ENCODE peak calls at places on chromosomes 7 and 10, in nine cellular contexts. X is aorta, C is substantia nigra, V is right cardiac atrium, S is esophagus squamous epithelium, W is MM.1S, F is GM12878, D is endodermal cell, I is HCT116. J is an unnamed sample.

GRCh38 chr10:13528138-13528874 is 508 bp downstream of the BEND7 start:
- DNase-seq in W (no peak), C (no peak), D (peak), S (no peak), I (no peak), V (peak), F (no peak), X (no peak), J (no peak)

GRCh38 chr7:50814166-50814565 is 31.5 kb upstream of the GRB10 start:
- DNase-seq in D (peak), C (no peak), V (no peak), X (no peak), F (no peak), I (no peak), S (no peak), W (no peak), J (no peak)

GRCh38 chr10:97222346-97222961 is 36.7 kb upstream of the SLIT1 start:
- DNase-seq in D (peak), S (no peak), V (no peak), C (no peak), I (no peak), X (no peak), F (no peak), W (no peak), J (no peak)

GRCh38 chr10:88293073-88293472 is 290.0 kb downstream of the RNLS start:
- DNase-seq in S (no peak), W (no peak), V (no peak), C (no peak), X (no peak), F (no peak), D (no peak), I (no peak), J (no peak)

GRCh38 chr7:132243463-132243862 is 332.8 kb downstream of the PLXNA4 start:
- DNase-seq in S (no peak), F (no peak), W (no peak), V (no peak), D (no peak), I (no peak), C (no peak), X (no peak), J (no peak)

GRCh38 chr10:29636178-29636577 is 1.4 kb upstream of the SVIL start:
- DNase-seq in X (no peak), V (no peak), S (no peak), C (no peak), F (peak), D (no peak), W (no peak), I (no peak), J (no peak)

GRCh38 chr10:95688648-95689047 is 5.1 kb downstream of the TCTN3 start:
- DNase-seq in V (no peak), X (no peak), F (no peak), S (no peak), I (no peak), D (no peak), C (no peak), W (no peak), J (no peak)

GRCh38 chr10:37681617-37681999 is 175.8 kb downstream of the ZNF248 start:
- DNase-seq in X (no peak), I (no peak), F (no peak), S (no peak), V (no peak), W (no peak), D (no peak), C (no peak), J (no peak)

GRCh38 chr7:63093481-63093880 is 905.2 kb upstream of the ZNF722 start:
- DNase-seq in V (no peak), X (no peak), S (no peak), C (no peak), F (no peak), D (no peak), W (no peak), I (no peak), J (no peak)

GRCh38 chr10:24034571-24034970 is 174.4 kb upstream of the KIAA1217 start:
- DNase-seq in X (no peak), C (no peak), W (no peak), F (no peak), V (no peak), D (no peak), I (no peak), S (no peak), J (no peak)

GRCh38 chr7:158821173-158822021 is 7.9 kb downstream of the ESYT2 start:
- DNase-seq in I (peak), X (no peak), D (peak), C (no peak), S (no peak), V (peak), F (no peak), W (no peak), J (no peak)

GRCh38 chr10:104589871-104590270 is 51.2 kb upstream of the SORCS3 start:
- DNase-seq in V (no peak), C (no peak), X (no peak), S (no peak), I (peak), D (peak), W (no peak), F (no peak), J (no peak)
- H3K27ac ChIP-seq in V (no peak), C (no peak), X (no peak), S (no peak), I (no peak), D (no peak), W (no peak), F (no peak), J (no peak)

GRCh38 chr7:94422136-94422535 is 27.4 kb downstream of the COL1A2 start:
- DNase-seq in W (no peak), S (no peak), I (no peak), X (no peak), D (no peak), C (no peak), F (no peak), V (no peak), J (no peak)

GRCh38 chr7:94421711-94422110 is 27.0 kb downstream of the COL1A2 start:
- DNase-seq in W (no peak), X (no peak), D (no peak), F (no peak), I (no peak), V (no peak), S (no peak), C (no peak), J (no peak)

GRCh38 chr7:94423116-94423515 is 28.4 kb downstream of the COL1A2 start:
- DNase-seq in S (no peak), I (no peak), X (no peak), C (no peak), V (no peak), D (no peak), F (no peak), W (no peak), J (no peak)

GRCh38 chr7:94423865-94424264 is 29.2 kb downstream of the COL1A2 start:
- DNase-seq in X (no peak), V (no peak), D (no peak), I (no peak), S (no peak), C (no peak), F (no peak), W (no peak), J (no peak)

DNA sequence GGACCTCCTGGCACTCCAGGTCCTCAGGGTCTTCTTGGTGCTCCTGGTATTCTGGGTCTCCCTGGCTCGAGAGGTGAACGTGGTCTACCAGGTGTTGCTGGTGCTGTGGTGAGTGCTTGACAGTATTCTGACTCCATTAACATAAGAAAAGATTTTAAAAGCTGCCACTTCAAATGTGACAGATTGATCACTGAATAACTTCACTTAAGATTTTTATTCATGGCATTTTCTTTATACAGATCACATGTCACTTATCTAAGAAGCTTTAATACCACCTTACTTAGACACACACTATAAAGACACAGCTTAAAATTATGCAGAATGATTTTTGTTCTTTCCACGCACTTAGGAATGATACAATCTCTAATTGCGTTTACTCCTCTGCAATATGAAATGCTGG is 29.6 kb downstream of the COL1A2 start:
- DNase-seq in I (no peak), S (no peak), X (no peak), F (no peak), C (no peak), D (no peak), W (no peak), V (no peak), J (no peak)
- H3K27ac ChIP-seq in I (no peak), S (peak), X (no peak), F (no peak), C (no peak), D (no peak), W (no peak), V (no peak), J (no peak)

GRCh38 chr10:3432089-3432488 is 259.5 kb upstream of the PITRM1 start:
- DNase-seq in D (no peak), V (no peak), S (no peak), F (no peak), X (no peak), C (no peak), W (no peak), I (no peak), J (no peak)

GRCh38 chr10:3430501-3430900 is 257.9 kb upstream of the PITRM1 start:
- DNase-seq in D (no peak), I (no peak), C (no peak), S (no peak), F (no peak), X (no peak), V (no peak), W (no peak), J (no peak)

GRCh38 chr10:3435671-3436070 is 263.1 kb upstream of the PITRM1 start:
- DNase-seq in X (no peak), W (no peak), D (no peak), S (no peak), I (no peak), F (no peak), C (no peak), V (no peak), J (no peak)

GRCh38 chr10:3433988-3434387 is 261.4 kb upstream of the PITRM1 start:
- DNase-seq in X (no peak), F (no peak), V (no peak), D (no peak), C (no peak), W (no peak), S (no peak), I (no peak), J (no peak)

GRCh38 chr10:3433131-3433530 is 260.5 kb upstream of the PITRM1 start:
- DNase-seq in F (no peak), I (no peak), V (no peak), D (no peak), X (no peak), C (no peak), W (no peak), S (no peak), J (no peak)
- H3K27ac ChIP-seq in F (no peak), I (no peak), V (no peak), D (no peak), X (no peak), C (no peak), W (no peak), S (no peak), J (no peak)

GRCh38 chr10:72736881-72737280 is 44.9 kb downstream of the MCU start:
- DNase-seq in X (no peak), V (no peak), S (no peak), D (no peak), F (no peak), I (no peak), W (no peak), C (no peak), J (no peak)
- H3K27ac ChIP-seq in X (peak), V (peak), S (no peak), D (no peak), F (no peak), I (no peak), W (no peak), C (no peak), J (no peak)

GRCh38 chr10:8059191-8059936 is 4.9 kb downstream of the GATA3 start:
- DNase-seq in F (no peak), I (no peak), S (no peak), D (peak), X (no peak), V (no peak), W (no peak), C (no peak), J (no peak)

GRCh38 chr10:8061274-8062211 is 7.1 kb downstream of the GATA3 start:
- DNase-seq in F (no peak), V (no peak), W (no peak), I (no peak), S (no peak), X (no peak), C (no peak), D (peak), J (peak)

GRCh38 chr10:8060704-8061121 is 6.2 kb downstream of the GATA3 start:
- DNase-seq in C (no peak), D (peak), I (no peak), X (no peak), S (no peak), V (no peak), W (no peak), F (peak), J (no peak)

GRCh38 chr10:8058274-8059111 is 4.0 kb downstream of the GATA3 start:
- DNase-seq in X (no peak), D (peak), W (no peak), F (no peak), V (peak), S (no peak), C (no peak), I (no peak), J (no peak)

GRCh38 chr10:8060010-8060703 is 5.7 kb downstream of the GATA3 start:
- DNase-seq in C (no peak), D (no peak), I (no peak), F (peak), V (no peak), S (no peak), W (peak), X (no peak), J (no peak)
- H3K27ac ChIP-seq in C (no peak), D (no peak), I (no peak), F (peak), V (no peak), S (no peak), W (peak), X (no peak), J (no peak)

DNA sequence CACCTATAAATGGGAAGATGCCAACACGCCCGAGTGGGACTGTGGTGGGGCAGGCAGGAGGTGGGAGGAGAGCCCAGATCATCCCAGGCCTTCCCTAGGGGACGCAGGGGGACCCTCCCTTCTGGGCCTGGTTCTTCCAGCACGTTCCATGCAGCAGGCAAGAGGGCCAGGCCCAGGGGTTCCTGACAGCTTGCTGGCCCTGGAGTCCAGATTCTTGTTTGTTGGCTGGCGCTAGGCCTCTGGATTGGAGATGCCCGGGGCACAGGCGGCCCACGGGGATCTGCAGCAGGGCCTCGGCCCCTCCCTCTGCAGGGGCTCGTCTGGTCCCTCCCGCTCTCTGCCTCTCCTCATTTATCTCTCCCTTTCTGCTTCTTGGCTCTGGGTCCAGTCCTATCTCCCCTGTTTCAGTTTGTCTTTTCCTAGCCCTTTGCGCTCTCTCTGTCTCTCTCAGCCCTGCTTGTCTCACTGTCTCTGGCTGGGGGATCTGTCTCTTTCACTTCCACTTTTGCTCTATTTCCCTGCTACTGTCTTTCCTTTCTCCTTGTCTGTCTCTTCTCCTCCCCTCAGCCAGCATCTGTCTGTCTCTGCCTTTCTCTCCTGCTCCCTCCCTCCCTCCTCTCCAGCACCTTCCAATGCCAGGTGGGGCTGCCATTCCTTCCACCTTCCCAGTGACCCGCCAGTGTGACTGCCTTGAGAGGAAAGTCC is 1.1 kb upstream of the AQP1 start:
- DNase-seq in X (peak), S (no peak), I (no peak), C (no peak), V (peak), F (no peak), D (no peak), W (no peak), J (no peak)
- H3K27ac ChIP-seq in X (peak), S (peak), I (no peak), C (no peak), V (peak), F (no peak), D (no peak), W (no peak), J (no peak)

GRCh38 chr10:3096149-3096548 is 28.8 kb downstream of the PFKP start:
- DNase-seq in W (no peak), V (no peak), F (no peak), I (no peak), X (peak), C (no peak), D (no peak), S (no peak), J (no peak)
- H3K27ac ChIP-seq in W (no peak), V (peak), F (no peak), I (peak), X (peak), C (no peak), D (no peak), S (peak), J (no peak)

DNA sequence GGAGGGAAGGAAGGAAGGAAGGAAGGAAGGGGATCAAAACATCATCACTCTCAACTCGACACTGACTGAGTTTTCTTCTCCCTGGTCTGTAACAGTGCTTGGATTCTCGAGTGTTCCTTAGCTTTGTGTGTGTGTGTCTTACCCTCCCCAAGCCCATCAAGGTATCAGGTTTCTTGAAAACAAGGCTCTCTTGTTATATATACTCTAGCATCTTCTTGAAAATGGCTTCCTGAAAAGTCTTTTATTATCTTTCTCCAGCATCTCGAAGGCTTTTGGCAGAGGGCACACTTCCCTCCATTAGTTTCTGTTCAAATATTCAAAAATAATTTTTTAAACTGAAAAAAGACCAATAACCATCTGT is 13.4 kb downstream of the SERPINE1 start:
- DNase-seq in S (no peak), F (no peak), C (no peak), D (no peak), V (no peak), X (no peak), W (no peak), I (no peak), J (no peak)
- H3K27ac ChIP-seq in S (no peak), F (no peak), C (no peak), D (no peak), V (no peak), X (no peak), W (no peak), I (peak), J (no peak)

DNA sequence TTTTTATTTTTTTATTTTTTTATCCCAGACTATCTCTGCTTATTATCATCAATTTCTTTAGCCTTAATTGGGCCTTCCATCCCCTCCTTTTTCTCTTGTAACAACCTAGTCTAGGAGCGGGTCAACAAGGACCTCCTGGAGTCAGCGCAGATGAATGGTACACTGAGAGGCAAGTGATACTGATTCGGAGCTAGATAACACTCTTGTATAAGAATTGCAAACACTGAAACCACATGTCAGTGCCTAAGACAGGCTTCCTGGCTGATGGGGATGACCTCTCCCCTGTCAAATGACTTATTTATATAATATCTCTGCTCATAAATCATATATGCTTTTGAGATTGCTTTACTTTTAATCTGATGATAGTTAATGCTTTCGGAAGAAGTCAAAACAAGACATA is 22.7 kb downstream of the BPGM start:
- DNase-seq in X (no peak), S (no peak), W (no peak), D (no peak), I (no peak), V (no peak), C (no peak), F (no peak), J (no peak)
- H3K27ac ChIP-seq in X (no peak), S (no peak), W (peak), D (no peak), I (no peak), V (no peak), C (no peak), F (no peak), J (no peak)

J was measured in dorsolateral prefrontal cortex.